ENCODE peak calls at places on chromosomes 3 and 15, in seven cellular contexts. E, C, H, L, K, G and X are unnamed samples.

GRCh38 chr15:69219690-69220089 is 59.3 kb downstream of the GLCE start:
- DNase-seq in E (no peak), C (no peak), H (no peak), L (no peak), K (no peak), G (no peak), X (no peak)

GRCh38 chr15:87354661-87355410 is 901.7 kb downstream of the NTRK3 start:
- DNase-seq in E (peak), C (no peak), H (no peak), L (no peak), K (no peak), G (no peak), X (no peak)

GRCh38 chr3:61574854-61575253 is 13.5 kb downstream of the PTPRG start:
- DNase-seq in E (peak), C (no peak), H (peak), L (no peak), K (no peak), G (peak), X (peak)

GRCh38 chr3:156216852-156217251 is 96.5 kb downstream of the KCNAB1 start:
- DNase-seq in E (no peak), C (no peak), H (no peak), L (no peak), K (no peak), G (no peak), X (no peak)

GRCh38 chr15:55334371-55334770 is 15.3 kb downstream of the PIGB start:
- DNase-seq in E (peak), C (no peak), H (no peak), L (no peak), K (no peak), G (no peak), X (no peak)

GRCh38 chr15:63974036-63974435 is 72.2 kb downstream of the DAPK2 start:
- DNase-seq in E (no peak), C (no peak), H (no peak), L (no peak), K (no peak), G (no peak), X (no peak)

GRCh38 chr3:125401402-125401801 is 26.3 kb upstream of the ZNF148 start:
- DNase-seq in E (peak), C (no peak), H (peak), L (no peak), K (no peak), G (no peak), X (peak)

GRCh38 chr3:107356706-107357105 is 20.5 kb upstream of the CCDC54 start:
- DNase-seq in E (no peak), C (no peak), H (no peak), L (no peak), K (no peak), G (no peak), X (no peak)

GRCh38 chr3:122826315-122826714 is 31.4 kb downstream of the SLC49A4 start:
- DNase-seq in E (no peak), C (no peak), H (no peak), L (no peak), K (no peak), G (peak), X (no peak)

GRCh38 chr15:36917411-36918267 is 182.7 kb downstream of the MEIS2 start:
- DNase-seq in E (no peak), C (no peak), H (peak), L (no peak), K (no peak), G (no peak), X (peak)
- H2AK5ac ChIP-seq in E (no peak), C (no peak), H (no peak), L (no peak), K (no peak), G (no peak), X (no peak)

GRCh38 chr15:48537277-48538113 is 108.0 kb downstream of the FBN1 start:
- DNase-seq in E (peak), C (no peak), H (no peak), L (no peak), K (no peak), G (peak), X (no peak)
- H2AK5ac ChIP-seq in E (no peak), C (no peak), H (no peak), L (no peak), K (no peak), G (no peak), X (no peak)

DNA sequence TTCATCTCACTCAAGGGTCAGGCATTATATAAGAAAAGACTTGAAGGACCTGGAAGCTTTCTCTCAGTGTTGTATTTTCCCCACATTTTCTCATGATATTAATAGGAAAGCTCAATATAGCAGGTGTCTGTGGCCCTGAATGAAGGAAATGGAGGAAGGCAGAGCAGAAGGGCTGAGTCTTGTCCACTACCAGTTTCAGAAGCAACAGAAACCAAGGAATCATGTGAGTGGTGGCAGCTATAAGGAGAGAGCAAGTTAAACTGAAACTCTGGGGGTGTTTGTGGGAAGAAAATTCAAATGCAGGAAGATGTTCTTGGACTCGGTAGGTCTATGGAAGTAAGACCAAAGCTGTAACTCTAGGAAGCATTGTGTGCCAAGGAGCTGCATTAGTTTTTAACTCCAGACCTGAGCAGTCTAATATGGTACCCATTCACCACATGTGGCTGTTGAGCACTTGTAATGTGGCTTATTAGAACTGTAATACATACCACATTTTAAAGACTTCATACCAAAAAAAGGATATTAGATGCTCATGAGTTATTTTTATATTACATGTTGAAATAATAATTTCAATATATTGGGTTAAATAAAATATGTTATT is 278.8 kb upstream of the GADL1 start:
- DNase-seq in E (no peak), C (no peak), H (no peak), L (no peak), K (no peak), G (no peak), X (no peak)
- H2AK5ac ChIP-seq in E (no peak), C (no peak), H (no peak), L (no peak), K (no peak), G (no peak), X (no peak)

GRCh38 chr3:47688488-47688887 is 93.2 kb downstream of the SMARCC1 start:
- DNase-seq in E (no peak), C (no peak), H (no peak), L (no peak), K (no peak), G (no peak), X (no peak)

GRCh38 chr3:47681016-47681415 is 100.7 kb downstream of the SMARCC1 start:
- DNase-seq in E (no peak), C (no peak), H (no peak), L (no peak), K (no peak), G (no peak), X (no peak)

DNA sequence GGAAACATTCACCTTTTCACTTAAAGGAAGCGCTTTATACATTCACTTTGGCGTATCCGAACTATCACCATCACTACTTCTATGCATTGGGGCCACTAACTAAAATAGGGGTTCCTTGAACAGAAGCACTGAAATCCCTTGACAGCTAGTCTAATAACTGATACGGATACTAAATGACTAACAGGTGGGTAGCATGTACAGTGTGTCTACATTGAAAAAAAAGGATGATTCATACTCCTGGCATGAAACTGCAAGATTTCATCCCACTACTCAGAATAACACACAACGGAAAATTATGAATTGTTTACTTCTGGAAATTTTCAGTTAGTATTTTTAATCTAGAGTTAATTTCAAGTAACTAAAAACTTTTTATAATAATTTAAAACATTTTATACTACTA is 96.7 kb downstream of the SMARCC1 start:
- DNase-seq in E (peak), C (no peak), H (no peak), L (no peak), K (no peak), G (no peak), X (no peak)
- H2AK5ac ChIP-seq in E (no peak), C (no peak), H (no peak), L (no peak), K (no peak), G (no peak), X (no peak)

DNA sequence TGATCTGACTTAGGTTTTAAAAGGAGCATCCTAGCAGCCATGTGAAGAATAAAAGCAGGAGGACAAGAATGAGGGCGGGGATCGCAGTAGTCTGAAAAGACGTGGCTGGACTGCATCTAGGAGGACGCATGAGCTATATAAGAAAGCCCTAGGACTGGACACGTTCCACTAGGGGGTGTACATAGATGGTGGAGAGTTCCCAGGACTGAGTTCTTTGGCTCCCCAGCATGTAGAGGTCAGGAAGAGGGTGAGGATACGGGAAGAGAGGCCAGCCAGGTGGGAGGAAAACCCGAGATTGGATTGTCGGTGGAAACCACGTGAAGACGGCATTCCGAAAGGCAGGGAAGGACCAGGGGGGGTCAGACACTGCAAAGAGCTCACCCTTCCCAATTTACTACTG is 64.2 kb upstream of the CFAP161 start:
- DNase-seq in E (no peak), C (no peak), H (no peak), L (no peak), K (no peak), G (no peak), X (no peak)
- H2AK5ac ChIP-seq in E (no peak), C (no peak), H (no peak), L (no peak), K (no peak), G (no peak), X (no peak)

DNA sequence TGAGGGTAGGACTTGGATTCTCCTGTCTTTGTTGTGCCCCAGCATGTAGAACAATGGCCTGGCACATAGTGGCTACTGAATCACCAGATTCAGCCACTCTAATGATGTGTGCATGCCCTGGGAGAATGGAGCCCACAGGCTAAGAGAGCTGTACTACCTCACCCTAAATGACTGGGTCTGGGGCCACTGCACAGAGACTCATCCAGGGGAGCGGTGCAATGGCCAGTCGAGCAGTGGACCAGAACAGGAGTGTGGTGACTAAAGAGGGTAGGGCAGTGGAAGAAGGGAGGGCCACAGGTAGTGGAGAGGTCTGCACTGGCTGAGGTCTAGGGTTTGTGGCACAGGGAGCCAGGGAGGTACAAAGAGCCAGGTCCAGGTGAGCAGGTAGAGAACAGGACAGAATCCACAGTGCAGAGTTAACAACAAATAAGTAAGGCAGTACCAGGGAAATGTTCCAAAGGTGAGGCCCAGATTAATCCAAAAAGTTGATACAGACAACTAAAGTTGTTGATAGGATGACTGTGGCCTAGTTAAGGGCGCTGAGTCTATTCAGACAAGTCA is 142.7 kb upstream of the ATP11B start:
- DNase-seq in E (no peak), C (no peak), H (no peak), L (no peak), K (no peak), G (no peak), X (no peak)
- H2AK5ac ChIP-seq in E (no peak), C (no peak), H (no peak), L (no peak), K (no peak), G (no peak), X (no peak)